ENCODE peak calls at places on chromosomes 6 and 20, in five cellular contexts. A, J, N, Z and S are unnamed samples.

GRCh38 chr6:32973144-32973854 is 4.9 kb downstream of the BRD2 start:
- DNase-seq in A (peak), J (peak), N (peak), Z (peak), S (no peak)

GRCh38 chr20:22385602-22386299 is 198.6 kb downstream of the FOXA2 start:
- DNase-seq in A (no peak), J (no peak), N (no peak), Z (no peak), S (no peak)

GRCh38 chr6:163384510-163384909 is 30.0 kb upstream of the QKI start:
- DNase-seq in A (no peak), J (no peak), N (no peak), Z (no peak), S (no peak)

GRCh38 chr6:168413018-168413720 is 27.8 kb upstream of the SMOC2 start:
- DNase-seq in A (no peak), J (no peak), N (no peak), Z (no peak), S (no peak)

GRCh38 chr6:72589096-72589495 is 32.8 kb upstream of the KCNQ5 start:
- DNase-seq in A (no peak), J (no peak), N (no peak), Z (no peak), S (no peak)

GRCh38 chr6:45647341-45648138 is 269.8 kb upstream of the SUPT3H start:
- DNase-seq in A (peak), J (no peak), N (no peak), Z (no peak), S (no peak)

GRCh38 chr6:79544299-79544927 is 7.2 kb upstream of the LCA5 start:
- DNase-seq in A (peak), J (no peak), N (no peak), Z (no peak), S (peak)

GRCh38 chr6:143328885-143329284 is 121.6 kb downstream of the ADAT2 start:
- DNase-seq in A (peak), J (no peak), N (no peak), Z (no peak), S (no peak)

GRCh38 chr6:90982581-90982980 is 395.7 kb upstream of the MAP3K7 start:
- DNase-seq in A (no peak), J (no peak), N (no peak), Z (no peak), S (no peak)

GRCh38 chr20:35023624-35024023 is 68.0 kb downstream of the MYH7B start:
- DNase-seq in A (no peak), J (no peak), N (no peak), Z (no peak), S (no peak)

GRCh38 chr20:10093087-10093591 is 58.4 kb downstream of the ANKEF1 start:
- DNase-seq in A (peak), J (no peak), N (no peak), Z (no peak), S (no peak)

GRCh38 chr6:38027685-38028373 is 208.3 kb downstream of the ZFAND3 start:
- DNase-seq in A (no peak), J (no peak), N (no peak), Z (no peak), S (no peak)

GRCh38 chr20:64108731-64109389 is 1.5 kb upstream of the NPBWR2 start:
- DNase-seq in A (no peak), J (no peak), N (peak), Z (no peak), S (no peak)

GRCh38 chr6:144264270-144265060 is 20.7 kb upstream of the UTRN start:
- DNase-seq in A (peak), J (no peak), N (no peak), Z (no peak), S (no peak)

GRCh38 chr6:47153066-47153755 is 111.1 kb upstream of the ADGRF1 start:
- DNase-seq in A (peak), J (no peak), N (no peak), Z (no peak), S (no peak)

GRCh38 chr20:58636396-58636982 is 14.6 kb upstream of the STX16 start:
- DNase-seq in A (no peak), J (no peak), N (no peak), Z (no peak), S (no peak)

GRCh38 chr20:36604952-36605308 is 649 bp upstream of the RAB5IF start:
- DNase-seq in A (no peak), J (no peak), N (peak), Z (peak), S (no peak)